ENCODE peak calls at places on chromosomes 3 and 15, in nine cellular contexts. K is retinal pigment epithelial cell; C is left ventricle myocardium superior; N is activated CD4-positive, alpha-beta T cell treated with anti-CD3 and anti-CD28 coated beads, Interleukin-2, amount 50 U/mL, for 4 hours; A is germinal center; T is hepatocyte; O is activated naive CD4-positive, alpha-beta T cell treated with Interleukin-2 at 50 U/mL for 16 hours; P is activated T-cell treated with anti-CD3 and anti-CD28 coated beads, Interleukin-2, amount 50 U/mL, for 4 hours; S is naive thymus-derived CD8-positive, alpha-beta T cell. Y is an unnamed sample.
A peak's percentile ranks its signal among the peaks of the same experiment; 100 is the strongest.

GRCh38 chr3:61132062-61132461 is 119.2 kb downstream of the FHIT start:
- DNase-seq in K (no peak), C (no peak), N (no peak), A (no peak), T (no peak), O (no peak), P (no peak), S (no peak), Y (no peak)

GRCh38 chr15:76903251-76903681 is 1.9 kb downstream of the SCAPER start:
- DNase-seq in K (no peak), C (no peak), N (no peak), A (peak; percentile 12), T (peak; percentile 36), O (no peak), P (no peak), S (peak; percentile 2), Y (no peak)

GRCh38 chr15:101014921-101015841 is 96.0 kb downstream of the LRRK1 start:
- DNase-seq in K (no peak), C (peak; percentile 84), N (peak; percentile 67), A (peak; percentile 68), T (peak; percentile 83), O (peak; percentile 70), P (peak; percentile 67), S (peak; percentile 58), Y (peak; percentile 67)

GRCh38 chr3:117439812-117440211 is 730.2 kb downstream of the TUSC7 start:
- DNase-seq in K (peak; percentile 74), C (no peak), N (no peak), A (no peak), T (no peak), O (no peak), P (no peak), S (no peak), Y (no peak)

GRCh38 chr3:32414527-32415202 is 23.0 kb downstream of the CMTM7 start:
- DNase-seq in K (no peak), C (no peak), N (no peak), A (no peak), T (no peak), O (peak; percentile 43), P (no peak), S (no peak), Y (no peak)

GRCh38 chr15:87874896-87875661 is 381.5 kb downstream of the NTRK3 start:
- DNase-seq in K (peak; percentile 29), C (peak; percentile 43), N (no peak), A (no peak), T (peak; percentile 55), O (no peak), P (no peak), S (no peak), Y (peak; percentile 48)

GRCh38 chr3:81864273-81864672 is 102.8 kb upstream of the GBE1 start:
- DNase-seq in K (no peak), C (no peak), N (no peak), A (no peak), T (peak; percentile 16), O (no peak), P (no peak), S (no peak), Y (no peak)

GRCh38 chr3:28948685-28949084 is 332.2 kb upstream of the RBMS3 start:
- DNase-seq in K (no peak), C (no peak), N (no peak), A (no peak), T (no peak), O (no peak), P (no peak), S (no peak), Y (no peak)

GRCh38 chr3:133162906-133163305 is 124.7 kb downstream of the TMEM108 start:
- DNase-seq in K (no peak), C (no peak), N (no peak), A (no peak), T (no peak), O (no peak), P (no peak), S (no peak), Y (no peak)

GRCh38 chr15:23073890-23074631 is 34.7 kb upstream of the TUBGCP5 start:
- DNase-seq in K (no peak), C (peak; percentile 42), N (no peak), A (no peak), T (no peak), O (no peak), P (no peak), S (no peak), Y (no peak)

GRCh38 chr15:90595760-90596155 is 66.0 kb downstream of the CRTC3 start:
- DNase-seq in K (no peak), C (no peak), N (no peak), A (peak; percentile 21), T (no peak), O (no peak), P (no peak), S (no peak), Y (no peak)

GRCh38 chr15:91122296-91122695 is 22.2 kb downstream of the SV2B start:
- DNase-seq in K (no peak), C (no peak), N (no peak), A (no peak), T (no peak), O (no peak), P (no peak), S (no peak), Y (no peak)

GRCh38 chr15:47950447-47950846 is 170.3 kb upstream of the SLC24A5 start:
- DNase-seq in K (no peak), C (no peak), N (no peak), A (no peak), T (no peak), O (no peak), P (no peak), S (no peak), Y (no peak)

GRCh38 chr15:70852501-70853269 is 1.3 kb downstream of the LARP6 start:
- DNase-seq in K (no peak), C (peak; percentile 54), N (no peak), A (no peak), T (no peak), O (no peak), P (no peak), S (no peak), Y (no peak)

GRCh38 chr15:52343831-52344230 is 48.2 kb upstream of the MYO5C start:
- DNase-seq in K (no peak), C (no peak), N (no peak), A (no peak), T (no peak), O (no peak), P (no peak), S (no peak), Y (no peak)

GRCh38 chr3:177476921-177477435 is 279.7 kb upstream of the TBL1XR1 start:
- DNase-seq in K (no peak), C (no peak), N (no peak), A (no peak), T (no peak), O (no peak), P (no peak), S (no peak), Y (no peak)

GRCh38 chr15:101568304-101568703 is 78.8 kb upstream of the PCSK6 start:
- DNase-seq in K (no peak), C (no peak), N (no peak), A (no peak), T (no peak), O (no peak), P (no peak), S (no peak), Y (no peak)

GRCh38 chr3:49625971-49626640 is 48.0 kb upstream of the APEH start:
- DNase-seq in K (no peak), C (no peak), N (no peak), A (no peak), T (no peak), O (no peak), P (no peak), S (no peak), Y (no peak)

GRCh38 chr3:39136533-39137434 is 16.6 kb downstream of the CSRNP1 start:
- DNase-seq in K (no peak), C (no peak), N (no peak), A (no peak), T (no peak), O (no peak), P (no peak), S (no peak), Y (no peak)

GRCh38 chr3:134645515-134645914 is 5.3 kb downstream of the KY start:
- DNase-seq in K (no peak), C (no peak), N (no peak), A (no peak), T (no peak), O (no peak), P (no peak), S (no peak), Y (no peak)

GRCh38 chr15:36784717-36785116 is 205.3 kb downstream of the CDIN1 start:
- DNase-seq in K (no peak), C (no peak), N (no peak), A (no peak), T (no peak), O (no peak), P (no peak), S (no peak), Y (no peak)

GRCh38 chr3:174346571-174346970 is 512.6 kb upstream of the NAALADL2 start:
- DNase-seq in K (no peak), C (no peak), N (no peak), A (no peak), T (no peak), O (no peak), P (no peak), S (no peak), Y (no peak)

GRCh38 chr3:52054689-52055511 is 1.5 kb downstream of the DUSP7 start:
- DNase-seq in K (no peak), C (peak; percentile 55), N (no peak), A (no peak), T (no peak), O (peak; percentile 32), P (no peak), S (peak; percentile 16), Y (no peak)

GRCh38 chr15:79863886-79864285 is 32.9 kb downstream of the MTHFS start:
- DNase-seq in K (no peak), C (no peak), N (no peak), A (no peak), T (no peak), O (no peak), P (no peak), S (no peak), Y (no peak)

GRCh38 chr3:110731148-110731547 is 340.5 kb upstream of the NECTIN3 start:
- DNase-seq in K (no peak), C (no peak), N (no peak), A (no peak), T (no peak), O (no peak), P (no peak), S (no peak), Y (no peak)

GRCh38 chr3:8937064-8938020 is 25.9 kb downstream of the RAD18 start:
- DNase-seq in K (peak; percentile 47), C (no peak), N (no peak), A (no peak), T (no peak), O (no peak), P (no peak), S (no peak), Y (no peak)

GRCh38 chr3:184155644-184156521 is 706 bp downstream of the DVL3 start:
- DNase-seq in K (no peak), C (no peak), N (peak; percentile 47), A (peak; percentile 54), T (peak; percentile 52), O (peak; percentile 66), P (peak; percentile 30), S (peak; percentile 35), Y (peak; percentile 38)

GRCh38 chr15:78571382-78571781 is 6.1 kb downstream of the CHRNA5 start:
- DNase-seq in K (no peak), C (no peak), N (no peak), A (no peak), T (no peak), O (no peak), P (no peak), S (no peak), Y (no peak)

GRCh38 chr3:51568041-51568440 is 29.5 kb downstream of the RAD54L2 start:
- DNase-seq in K (no peak), C (no peak), N (no peak), A (no peak), T (no peak), O (no peak), P (no peak), S (no peak), Y (no peak)